ENCODE peak calls at places on chromosomes 7 and 10, in five cellular contexts. F is fibroblast of pulmonary artery, L is psoas muscle, B is fibroblast of mammary gland, R is heart right ventricle. E is an unnamed sample.
A peak's percentile ranks its signal among the peaks of the same experiment; 100 is the strongest.

GRCh38 chr7:131027287-131027773 is 293.3 kb upstream of the KLF14 start:
- DNase-seq in F (peak; percentile 39), L (peak; percentile 69), B (peak; percentile 97), R (no peak), E (peak; percentile 81)

GRCh38 chr10:71581376-71581775 is 138.2 kb downstream of the C10orf105 start:
- DNase-seq in F (no peak), L (peak; percentile 19), B (no peak), R (no peak), E (no peak)

GRCh38 chr7:22920664-22921063 is 93.3 kb downstream of the HYCC1 start:
- DNase-seq in F (no peak), L (no peak), B (peak; percentile 60), R (no peak), E (peak; percentile 38)

GRCh38 chr10:3698312-3698711 is 86.7 kb downstream of the KLF6 start:
- DNase-seq in F (no peak), L (no peak), B (no peak), R (no peak), E (no peak)

GRCh38 chr10:36324831-36325230 is 682.7 kb upstream of the FZD8 start:
- DNase-seq in F (peak; percentile 20), L (no peak), B (no peak), R (no peak), E (no peak)

GRCh38 chr7:36096460-36097095 is 56.5 kb upstream of the EEPD1 start:
- DNase-seq in F (peak; percentile 26), L (no peak), B (peak; percentile 5), R (no peak), E (peak; percentile 18)

GRCh38 chr7:34080513-34080912 is 175.2 kb downstream of the BMPER start:
- DNase-seq in F (no peak), L (no peak), B (peak; percentile 89), R (no peak), E (peak; percentile 62)

GRCh38 chr10:78408671-78409472 is 375.2 kb downstream of the RPS24 start:
- DNase-seq in F (peak; percentile 59), L (peak; percentile 84), B (peak; percentile 21), R (peak; percentile 88), E (peak; percentile 91)

GRCh38 chr7:19294629-19295028 is 149.4 kb upstream of the FERD3L start:
- DNase-seq in F (peak; percentile 45), L (no peak), B (peak; percentile 59), R (no peak), E (peak; percentile 32)

GRCh38 chr7:42162560-42163325 is 74.3 kb downstream of the GLI3 start:
- DNase-seq in F (no peak), L (no peak), B (no peak), R (no peak), E (no peak)

GRCh38 chr10:74179124-74179710 is 28.2 kb downstream of the ADK start:
- DNase-seq in F (no peak), L (no peak), B (no peak), R (no peak), E (no peak)

GRCh38 chr10:108393111-108393510 is 1228.6 kb upstream of the SORCS1 start:
- DNase-seq in F (no peak), L (no peak), B (peak; percentile 78), R (no peak), E (peak; percentile 8)

GRCh38 chr10:16384064-16384463 is 52.7 kb upstream of the PTER start:
- DNase-seq in F (no peak), L (no peak), B (no peak), R (no peak), E (no peak)

GRCh38 chr10:122164028-122164601 is 107.0 kb upstream of the BTBD16 start:
- DNase-seq in F (no peak), L (no peak), B (no peak), R (no peak), E (no peak)

GRCh38 chr10:7968510-7968909 is 86.0 kb upstream of the GATA3 start:
- DNase-seq in F (no peak), L (no peak), B (no peak), R (no peak), E (no peak)

GRCh38 chr10:132934953-132935352 is 7.4 kb downstream of the CFAP46 start:
- DNase-seq in F (no peak), L (no peak), B (no peak), R (no peak), E (no peak)

GRCh38 chr7:91162415-91162814 is 101.8 kb upstream of the FZD1 start:
- DNase-seq in F (no peak), L (no peak), B (no peak), R (no peak), E (no peak)

GRCh38 chr7:3949226-3949625 is 648.2 kb downstream of the SDK1 start:
- DNase-seq in F (peak; percentile 11), L (no peak), B (no peak), R (no peak), E (peak; percentile 3)

GRCh38 chr7:47404005-47404404 is 177.9 kb downstream of the TNS3 start:
- DNase-seq in F (peak; percentile 37), L (no peak), B (peak; percentile 77), R (no peak), E (peak; percentile 16)

GRCh38 chr7:130942211-130942964 is 208.4 kb upstream of the KLF14 start:
- DNase-seq in F (peak; percentile 56), L (peak; percentile 84), B (peak; percentile 96), R (no peak), E (peak; percentile 41)

GRCh38 chr7:150388306-150388705 is 9.2 kb downstream of the ZNF775 start:
- DNase-seq in F (no peak), L (no peak), B (no peak), R (no peak), E (no peak)

GRCh38 chr7:151869968-151870918 is 6.7 kb downstream of the PRKAG2 start:
- DNase-seq in F (no peak), L (no peak), B (no peak), R (no peak), E (no peak)

GRCh38 chr10:52742723-52743122 is 29.9 kb downstream of the MBL2 start:
- DNase-seq in F (no peak), L (no peak), B (no peak), R (no peak), E (no peak)

GRCh38 chr7:124784879-124785818 is 19.6 kb upstream of the GPR37 start:
- DNase-seq in F (peak; percentile 74), L (peak; percentile 53), B (peak; percentile 55), R (no peak), E (peak; percentile 83)

GRCh38 chr7:12210179-12211053 is 678 bp upstream of the TMEM106B start:
- DNase-seq in F (no peak), L (no peak), B (no peak), R (peak; percentile 6), E (no peak)
- H3K4me3 ChIP-seq in F (peak overlapping the region; percentile 72), L (peak overlapping the region; percentile 89), B (peak overlapping the region; percentile 70), R (peak overlapping the region; percentile 69), E (peak overlapping the region; percentile 69)

GRCh38 chr10:124523301-124523871 is 61.8 kb downstream of the LHPP start:
- DNase-seq in F (peak; percentile 8), L (peak; percentile 57), B (no peak), R (peak; percentile 30), E (no peak)
- H3K4me3 ChIP-seq in F (no peak overlapping the region), L (peak overlapping the region; percentile 7), B (no peak overlapping the region), R (no peak overlapping the region), E (no peak overlapping the region)

GRCh38 chr7:17680943-17681351 is 259.3 kb downstream of the SNX13 start:
- DNase-seq in F (peak; percentile 75), L (no peak), B (peak; percentile 70), R (no peak), E (peak; percentile 69)
- H3K4me3 ChIP-seq in F (no peak overlapping the region), L (no peak overlapping the region), B (no peak overlapping the region), R (no peak overlapping the region), E (no peak overlapping the region)

DNA sequence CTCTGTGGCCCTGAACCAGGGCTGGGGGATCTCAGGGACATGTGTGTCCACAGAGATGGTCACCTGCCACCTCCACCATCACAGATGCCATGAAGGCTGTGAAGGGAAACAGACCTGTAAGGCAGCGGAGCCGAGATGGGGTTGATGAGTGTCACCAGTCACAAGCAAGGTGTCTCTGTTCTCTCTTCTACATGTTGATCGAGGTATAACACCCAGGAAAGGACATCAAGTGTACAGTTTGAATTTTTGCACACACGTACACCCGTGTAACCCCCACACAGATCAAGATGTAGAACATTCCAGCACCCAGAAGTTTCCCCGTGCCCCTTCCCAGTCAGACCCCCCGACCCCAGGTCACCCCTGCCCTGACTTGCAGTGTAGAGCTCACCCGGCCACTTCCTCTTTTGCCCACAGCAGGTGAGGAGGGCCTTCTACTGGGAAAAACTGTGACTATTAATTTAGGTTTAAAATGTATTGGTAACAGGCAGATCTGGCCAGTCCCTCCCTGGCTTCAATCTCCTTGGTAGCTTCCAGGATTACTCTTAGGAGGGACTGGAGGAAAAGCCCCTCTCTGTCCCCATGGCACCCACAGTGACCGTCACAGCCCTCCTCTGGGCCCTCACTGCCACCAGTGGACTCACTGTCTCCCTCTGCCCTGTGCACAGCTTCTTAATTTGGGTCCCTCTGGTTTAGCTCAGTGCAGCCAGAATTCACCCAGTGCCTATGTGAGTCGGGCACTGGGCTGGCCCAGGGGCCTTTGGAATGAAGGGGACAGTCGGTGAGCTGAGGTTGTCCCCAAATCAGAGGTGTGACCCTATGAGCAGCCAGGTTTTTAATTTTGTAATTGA is 108.2 kb downstream of the LHPP start:
- DNase-seq in F (no peak), L (no peak), B (no peak), R (no peak), E (no peak)
- H3K4me3 ChIP-seq in F (no peak overlapping the region), L (no peak overlapping the region), B (no peak overlapping the region), R (no peak overlapping the region), E (no peak overlapping the region)

GRCh38 chr10:5871596-5871995 is 18.1 kb downstream of the ANKRD16 start:
- DNase-seq in F (peak; percentile 62), L (no peak), B (peak; percentile 75), R (no peak), E (peak; percentile 16)

GRCh38 chr10:5873515-5873995 is 16.1 kb downstream of the ANKRD16 start:
- DNase-seq in F (peak; percentile 86), L (peak; percentile 64), B (peak; percentile 79), R (peak; percentile 72), E (peak; percentile 83)

DNA sequence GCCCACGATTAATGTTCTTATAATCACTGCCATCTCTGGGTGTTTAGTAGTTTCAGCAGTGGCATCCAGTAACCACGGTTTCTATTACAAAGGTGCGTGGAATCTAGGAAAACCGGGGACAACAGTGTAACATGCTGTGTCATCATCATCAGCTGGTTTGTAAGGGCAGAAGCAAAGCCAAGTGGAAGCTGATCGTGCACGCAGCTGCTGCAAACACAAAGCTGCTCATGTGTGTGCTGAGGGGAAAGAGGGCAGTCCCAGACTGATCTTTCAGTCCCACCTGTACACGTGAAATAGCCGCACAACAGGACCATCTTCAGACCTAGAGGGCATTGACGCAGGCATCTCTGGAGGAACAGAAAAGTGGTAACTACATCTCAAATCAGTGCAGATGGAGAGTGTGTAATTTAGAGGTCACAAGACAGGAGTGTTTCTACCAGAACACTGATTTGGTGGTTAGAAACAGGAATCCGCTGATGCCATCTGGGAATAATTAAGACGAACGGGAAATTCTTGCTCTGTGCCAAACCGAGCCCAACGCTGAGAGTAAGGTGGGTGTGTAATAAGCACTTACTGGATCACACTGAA is 13.4 kb downstream of the ANKRD16 start:
- DNase-seq in F (no peak), L (no peak), B (peak; percentile 95), R (no peak), E (peak; percentile 32)
- H3K4me3 ChIP-seq in F (no peak overlapping the region), L (no peak overlapping the region), B (peak overlapping the region; percentile 22), R (no peak overlapping the region), E (no peak overlapping the region)

E was measured in cardiac fibroblast.